ENCODE peak calls at places on chromosome 1, in eight cellular contexts. One of them, this sample, is unnamed.

GRCh38 chr1:98940680-98941079 is 64.0 kb downstream of the PLPPR5 start:
- DNase-seq in esophagus squamous epithelium: no peak
- DNase-seq in GM10248: no peak
- DNase-seq in activated CD8-positive, alpha-beta memory T cell treated with anti-CD3 and anti-CD28 coated beads, Interleukin-2, amount 10 ng/mL, durations not matched to agents 7 days and 5 days: no peak
- DNase-seq in AG10803: peak
- DNase-seq in adrenal gland: no peak
- DNase-seq in ecto neural progenitor cell: no peak
- DNase-seq in GM19239: no peak
- DNase-seq in this sample: no peak

GRCh38 chr1:247287460-247287859 is 31.6 kb downstream of the VN1R5 start:
- DNase-seq in adrenal gland: no peak
- DNase-seq in ecto neural progenitor cell: peak
- DNase-seq in AG10803: no peak
- DNase-seq in GM19239: no peak
- DNase-seq in activated CD8-positive, alpha-beta memory T cell treated with anti-CD3 and anti-CD28 coated beads, Interleukin-2, amount 10 ng/mL, durations not matched to agents 7 days and 5 days: peak
- DNase-seq in GM10248: no peak
- DNase-seq in esophagus squamous epithelium: no peak
- DNase-seq in this sample: no peak

GRCh38 chr1:161502641-161503393 is 2.4 kb upstream of the FCGR2A start:
- DNase-seq in adrenal gland: no peak
- DNase-seq in activated CD8-positive, alpha-beta memory T cell treated with anti-CD3 and anti-CD28 coated beads, Interleukin-2, amount 10 ng/mL, durations not matched to agents 7 days and 5 days: no peak
- DNase-seq in GM19239: no peak
- DNase-seq in ecto neural progenitor cell: no peak
- DNase-seq in AG10803: peak
- DNase-seq in esophagus squamous epithelium: no peak
- DNase-seq in GM10248: no peak
- DNase-seq in this sample: no peak

GRCh38 chr1:221992427-221992826 is 250.5 kb upstream of the DUSP10 start:
- DNase-seq in activated CD8-positive, alpha-beta memory T cell treated with anti-CD3 and anti-CD28 coated beads, Interleukin-2, amount 10 ng/mL, durations not matched to agents 7 days and 5 days: no peak
- DNase-seq in AG10803: no peak
- DNase-seq in GM10248: no peak
- DNase-seq in GM19239: no peak
- DNase-seq in adrenal gland: no peak
- DNase-seq in ecto neural progenitor cell: no peak
- DNase-seq in esophagus squamous epithelium: no peak
- DNase-seq in this sample: no peak

GRCh38 chr1:114173704-114174103 is 20.0 kb upstream of the SYT6 start:
- DNase-seq in GM10248: no peak
- DNase-seq in ecto neural progenitor cell: no peak
- DNase-seq in activated CD8-positive, alpha-beta memory T cell treated with anti-CD3 and anti-CD28 coated beads, Interleukin-2, amount 10 ng/mL, durations not matched to agents 7 days and 5 days: no peak
- DNase-seq in AG10803: no peak
- DNase-seq in adrenal gland: no peak
- DNase-seq in GM19239: no peak
- DNase-seq in esophagus squamous epithelium: no peak
- DNase-seq in this sample: no peak

GRCh38 chr1:26358411-26359384 is 4.8 kb upstream of the CRYBG2 start:
- DNase-seq in esophagus squamous epithelium: no peak
- DNase-seq in ecto neural progenitor cell: no peak
- DNase-seq in GM10248: no peak
- DNase-seq in GM19239: no peak
- DNase-seq in activated CD8-positive, alpha-beta memory T cell treated with anti-CD3 and anti-CD28 coated beads, Interleukin-2, amount 10 ng/mL, durations not matched to agents 7 days and 5 days: peak
- DNase-seq in adrenal gland: no peak
- DNase-seq in AG10803: no peak
- DNase-seq in this sample: no peak

GRCh38 chr1:171965802-171966201 is 124.5 kb downstream of the DNM3 start:
- DNase-seq in GM19239: no peak
- DNase-seq in adrenal gland: no peak
- DNase-seq in activated CD8-positive, alpha-beta memory T cell treated with anti-CD3 and anti-CD28 coated beads, Interleukin-2, amount 10 ng/mL, durations not matched to agents 7 days and 5 days: no peak
- DNase-seq in AG10803: peak
- DNase-seq in GM10248: no peak
- DNase-seq in esophagus squamous epithelium: no peak
- DNase-seq in ecto neural progenitor cell: no peak
- DNase-seq in this sample: no peak

GRCh38 chr1:53662951-53663350 is 76.0 kb downstream of the GLIS1 start:
- DNase-seq in activated CD8-positive, alpha-beta memory T cell treated with anti-CD3 and anti-CD28 coated beads, Interleukin-2, amount 10 ng/mL, durations not matched to agents 7 days and 5 days: no peak
- DNase-seq in GM10248: no peak
- DNase-seq in esophagus squamous epithelium: no peak
- DNase-seq in adrenal gland: no peak
- DNase-seq in ecto neural progenitor cell: no peak
- DNase-seq in AG10803: no peak
- DNase-seq in GM19239: no peak
- DNase-seq in this sample: no peak

GRCh38 chr1:54857066-54857660 is 29.8 kb downstream of the DHCR24 start:
- DNase-seq in adrenal gland: no peak
- DNase-seq in AG10803: no peak
- DNase-seq in activated CD8-positive, alpha-beta memory T cell treated with anti-CD3 and anti-CD28 coated beads, Interleukin-2, amount 10 ng/mL, durations not matched to agents 7 days and 5 days: no peak
- DNase-seq in GM19239: no peak
- DNase-seq in esophagus squamous epithelium: no peak
- DNase-seq in GM10248: no peak
- DNase-seq in ecto neural progenitor cell: no peak
- DNase-seq in this sample: no peak

GRCh38 chr1:113751114-113751513 is 8.2 kb downstream of the PHTF1 start:
- DNase-seq in esophagus squamous epithelium: no peak
- DNase-seq in adrenal gland: no peak
- DNase-seq in AG10803: no peak
- DNase-seq in activated CD8-positive, alpha-beta memory T cell treated with anti-CD3 and anti-CD28 coated beads, Interleukin-2, amount 10 ng/mL, durations not matched to agents 7 days and 5 days: no peak
- DNase-seq in ecto neural progenitor cell: no peak
- DNase-seq in GM10248: no peak
- DNase-seq in GM19239: no peak
- DNase-seq in this sample: no peak

GRCh38 chr1:110523011-110523410 is 4.0 kb upstream of the KCNA10 start:
- DNase-seq in AG10803: peak
- DNase-seq in esophagus squamous epithelium: no peak
- DNase-seq in adrenal gland: no peak
- DNase-seq in GM19239: no peak
- DNase-seq in ecto neural progenitor cell: no peak
- DNase-seq in GM10248: no peak
- DNase-seq in activated CD8-positive, alpha-beta memory T cell treated with anti-CD3 and anti-CD28 coated beads, Interleukin-2, amount 10 ng/mL, durations not matched to agents 7 days and 5 days: no peak
- DNase-seq in this sample: no peak

This sample was measured in RWPE2.